ENCODE peak calls at places on chromosomes 5 and 9, in nine cellular contexts. J is stomach, I is upper lobe of left lung, L is K562, G is H1, Q is GM12878, B is transverse colon, N is sigmoid colon, V is esophagus muscularis mucosa. S is an unnamed sample.

GRCh38 chr5:175460126-175460525 is 16.1 kb upstream of the DRD1 start:
- DNase-seq in J (no peak), I (no peak), L (no peak), G (no peak), Q (no peak), B (no peak), N (no peak), V (no peak), S (no peak)

GRCh38 chr5:14685757-14686156 is 21.2 kb downstream of the OTULIN start:
- DNase-seq in J (no peak), I (no peak), L (peak), G (no peak), Q (peak), B (peak), N (no peak), V (no peak), S (no peak)

GRCh38 chr5:115296130-115296997 is at the start of gene CCDC112:
- DNase-seq in J (peak), I (peak), L (peak), G (peak), Q (peak), B (peak), N (peak), V (no peak), S (peak)

GRCh38 chr5:14790220-14790619 is 81.4 kb downstream of the ANKH start:
- DNase-seq in J (no peak), I (no peak), L (no peak), G (no peak), Q (no peak), B (no peak), N (no peak), V (no peak), S (no peak)

GRCh38 chr5:103444333-103445038 is 118.1 kb downstream of the NUDT12 start:
- DNase-seq in J (peak), I (no peak), L (no peak), G (no peak), Q (no peak), B (peak), N (no peak), V (no peak), S (no peak)

GRCh38 chr9:109880276-109881169 is 100.5 kb downstream of the PALM2AKAP2 start:
- DNase-seq in J (no peak), I (no peak), L (peak), G (peak), Q (no peak), B (no peak), N (no peak), V (no peak), S (no peak)

GRCh38 chr5:1065143-1065750 is 46.6 kb downstream of the SLC12A7 start:
- DNase-seq in J (no peak), I (peak), L (no peak), G (no peak), Q (no peak), B (no peak), N (no peak), V (no peak), S (no peak)

GRCh38 chr5:181242031-181242451 is 1.7 kb downstream of the RACK1 start:
- DNase-seq in J (no peak), I (no peak), L (no peak), G (no peak), Q (no peak), B (no peak), N (peak), V (no peak), S (no peak)

GRCh38 chr5:132272341-132273210 is 15.1 kb downstream of the PDLIM4 start:
- DNase-seq in J (peak), I (peak), L (peak), G (no peak), Q (no peak), B (peak), N (peak), V (no peak), S (no peak)

GRCh38 chr9:2087500-2088313 is 72.6 kb downstream of the SMARCA2 start:
- DNase-seq in J (no peak), I (no peak), L (peak), G (no peak), Q (peak), B (no peak), N (no peak), V (no peak), S (no peak)

GRCh38 chr9:88759374-88759773 is 224.4 kb downstream of the NXNL2 start:
- DNase-seq in J (no peak), I (no peak), L (no peak), G (no peak), Q (no peak), B (no peak), N (no peak), V (peak), S (no peak)

GRCh38 chr5:167987490-167988270 is 303.8 kb upstream of the WWC1 start:
- DNase-seq in J (no peak), I (no peak), L (no peak), G (no peak), Q (no peak), B (no peak), N (no peak), V (no peak), S (no peak)

DNA sequence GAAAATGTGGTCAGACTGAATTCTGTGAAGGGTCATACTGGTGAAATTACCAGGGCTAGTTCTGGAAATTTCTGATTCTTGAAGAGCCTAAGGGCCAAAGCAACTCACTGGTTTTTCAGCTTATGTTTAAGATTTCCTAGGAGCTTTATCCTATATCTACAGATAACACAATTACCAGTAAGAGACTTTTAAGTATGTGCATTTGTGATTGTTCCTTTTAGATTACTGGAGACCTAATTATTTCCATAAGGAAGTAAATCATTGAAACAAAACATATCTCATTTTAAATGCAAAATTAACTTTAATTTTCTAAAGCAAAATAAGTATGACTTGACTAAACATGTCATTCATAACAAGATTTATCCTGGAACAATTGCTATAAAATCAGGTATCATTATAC is 134.2 kb downstream of the MPDZ start:
- DNase-seq in J (no peak), I (no peak), L (no peak), G (no peak), Q (no peak), B (no peak), N (no peak), V (no peak), S (no peak)
- TF ChIP-seq EP300 in J (no peak), I (no peak), L (no peak), G (no peak), Q (no peak), B (no peak), N (no peak), V (no peak), S (no peak)

GRCh38 chr5:141319699-141320098 is 885 bp downstream of the TAF7 start:
- DNase-seq in J (no peak), I (no peak), L (no peak), G (no peak), Q (no peak), B (no peak), N (no peak), V (no peak), S (no peak)

GRCh38 chr5:141326088-141326854 is 4.0 kb upstream of the PCDHGA1 start:
- DNase-seq in J (peak), I (no peak), L (peak), G (no peak), Q (no peak), B (peak), N (peak), V (no peak), S (no peak)

GRCh38 chr5:141319202-141319601 is 1.4 kb downstream of the TAF7 start:
- DNase-seq in J (no peak), I (no peak), L (no peak), G (no peak), Q (no peak), B (no peak), N (no peak), V (no peak), S (no peak)

GRCh38 chr5:141322261-141322660 is 1.7 kb upstream of the TAF7 start:
- DNase-seq in J (no peak), I (no peak), L (no peak), G (no peak), Q (no peak), B (no peak), N (no peak), V (no peak), S (no peak)

DNA sequence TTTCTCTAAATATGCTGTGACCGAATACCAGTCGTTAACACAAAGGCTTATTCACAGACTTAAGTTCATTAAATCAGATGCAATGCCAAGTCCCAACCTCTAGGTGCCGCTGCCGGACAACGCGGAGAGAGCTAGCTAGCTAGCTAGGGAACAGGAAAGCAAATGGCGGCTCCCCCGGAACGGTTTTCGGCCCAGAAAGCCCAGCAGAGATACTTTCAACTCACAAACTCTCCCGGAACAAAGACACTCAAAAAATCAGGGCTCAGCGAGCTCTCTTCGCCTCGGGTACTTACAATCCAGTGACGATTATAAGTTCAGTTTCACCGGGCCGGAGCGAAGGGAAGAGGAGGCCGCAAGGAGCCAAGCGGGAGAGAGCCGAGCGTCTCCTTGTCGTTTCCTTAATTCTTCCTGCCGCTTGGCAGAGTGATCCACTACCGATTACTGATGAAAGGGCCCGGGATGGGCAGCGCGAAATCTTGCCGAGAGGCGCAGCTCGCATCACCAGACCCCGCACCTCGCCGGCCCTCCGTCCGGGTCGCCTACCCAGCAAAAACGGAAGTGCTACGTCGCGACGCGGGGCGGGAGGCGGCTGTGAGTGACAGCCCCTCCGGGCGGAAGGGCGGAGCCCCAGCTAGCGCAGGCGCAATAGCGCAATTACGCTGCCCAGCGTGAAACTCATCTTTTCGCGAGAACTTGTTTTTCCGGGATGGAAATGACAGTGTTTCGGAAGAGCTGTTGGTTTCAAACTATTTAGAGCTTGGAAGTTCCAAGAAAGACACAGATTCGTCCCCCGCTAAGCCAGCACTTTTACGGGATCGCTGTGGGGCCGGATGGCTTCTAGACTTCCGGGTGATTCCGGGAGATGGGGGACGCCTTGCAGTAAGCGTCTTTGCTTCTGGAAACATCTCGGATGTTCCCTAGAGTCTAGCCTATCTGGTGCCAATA is at the start of gene TAF7:
- DNase-seq in J (peak), I (peak), L (peak), G (peak), Q (peak), B (peak), N (peak), V (peak), S (peak)
- TF ChIP-seq POLR2A in J (peak), I (peak), L (peak), G (peak), Q (peak), B (peak), N (peak), V (peak), S (peak)

GRCh38 chr5:138935466-138935865 is 60.3 kb upstream of the LRRTM2 start:
- DNase-seq in J (peak), I (peak), L (no peak), G (no peak), Q (no peak), B (no peak), N (no peak), V (no peak), S (no peak)
- TF ChIP-seq POLR2AphosphoS5 in J (no peak), I (no peak), L (no peak), G (no peak), Q (no peak), B (peak), N (no peak), V (no peak), S (no peak)

DNA sequence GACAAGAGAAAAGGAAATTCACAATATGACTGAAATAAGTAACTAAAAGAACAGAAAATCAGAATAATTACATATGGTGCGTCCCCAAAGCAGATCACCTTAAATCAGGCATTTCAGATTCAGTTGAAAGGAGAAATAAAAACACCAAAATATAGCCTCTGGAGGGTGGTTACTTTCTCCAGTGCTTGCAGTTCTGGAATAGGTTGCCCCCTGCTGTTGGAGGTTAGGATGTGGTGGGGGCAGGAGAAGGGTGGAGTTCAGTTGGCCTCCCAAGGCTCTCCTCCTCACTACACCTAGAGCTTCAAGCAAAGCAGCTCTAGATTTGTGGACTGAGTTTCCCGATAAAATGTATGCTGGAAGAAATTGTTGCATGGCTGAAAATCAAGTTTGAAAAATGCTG is 338.2 kb upstream of the TLE4 start:
- DNase-seq in J (no peak), I (no peak), L (peak), G (peak), Q (no peak), B (no peak), N (no peak), V (no peak), S (no peak)
- TF ChIP-seq EP300 in J (no peak), I (no peak), L (no peak), G (no peak), Q (no peak), B (no peak), N (no peak), V (no peak), S (no peak)

GRCh38 chr5:43037929-43038510 is 2.1 kb downstream of the ANXA2R start:
- DNase-seq in J (no peak), I (no peak), L (no peak), G (no peak), Q (no peak), B (peak), N (no peak), V (no peak), S (no peak)
- TF ChIP-seq POLR2A in J (no peak), I (no peak), L (no peak), G (no peak), Q (no peak), B (no peak), N (no peak), V (no peak), S (no peak)

GRCh38 chr5:4879693-4880303 is 260.3 kb upstream of the ADAMTS16 start:
- DNase-seq in J (peak), I (no peak), L (peak), G (peak), Q (no peak), B (peak), N (peak), V (peak), S (no peak)
- TF ChIP-seq POLR2AphosphoS5 in J (no peak), I (no peak), L (no peak), G (no peak), Q (no peak), B (no peak), N (peak), V (no peak), S (no peak)